ENCODE peak calls at places on chromosome 1, in five cellular contexts. One of them, this sample, is unnamed. For H3K4me1, the result is how much of the 10 kb centered on the place peaks cover.

GRCh38 chr1:208192989-208193388 is 51.2 kb downstream of the PLXNA2 start:
- DNase-seq in A549: no peak
- DNase-seq in foreskin keratinocyte: no peak
- DNase-seq in GM23338: no peak
- DNase-seq in mucosa of descending colon: no peak
- DNase-seq in this sample: no peak

GRCh38 chr1:48572632-48573258 is 100.7 kb upstream of the SPATA6 start:
- DNase-seq in A549: peak
- DNase-seq in foreskin keratinocyte: peak
- DNase-seq in GM23338: peak
- DNase-seq in mucosa of descending colon: peak
- DNase-seq in this sample: peak

GRCh38 chr1:157878059-157878458 is 36.5 kb upstream of the CD5L start:
- DNase-seq in A549: peak
- DNase-seq in mucosa of descending colon: peak
- DNase-seq in foreskin keratinocyte: peak
- DNase-seq in GM23338: peak
- DNase-seq in this sample: no peak

GRCh38 chr1:216833516-216833915 is 110.3 kb upstream of the ESRRG start:
- DNase-seq in foreskin keratinocyte: no peak
- DNase-seq in A549: no peak
- DNase-seq in mucosa of descending colon: no peak
- DNase-seq in GM23338: no peak
- DNase-seq in this sample: no peak

GRCh38 chr1:205518616-205519540 is 14.4 kb downstream of the CDK18 start:
- DNase-seq in mucosa of descending colon: no peak
- DNase-seq in foreskin keratinocyte: no peak
- DNase-seq in A549: no peak
- DNase-seq in GM23338: no peak
- DNase-seq in this sample: no peak

GRCh38 chr1:209513226-209513625 is 70.3 kb upstream of the CAMK1G start:
- DNase-seq in foreskin keratinocyte: peak
- DNase-seq in GM23338: peak
- DNase-seq in mucosa of descending colon: peak
- DNase-seq in A549: peak
- DNase-seq in this sample: no peak

GRCh38 chr1:45682942-45683341 is 3.4 kb downstream of the GPBP1L1 start:
- DNase-seq in GM23338: no peak
- DNase-seq in A549: no peak
- DNase-seq in mucosa of descending colon: no peak
- DNase-seq in foreskin keratinocyte: no peak
- DNase-seq in this sample: no peak

GRCh38 chr1:59511476-59512465 is 214.9 kb downstream of the FGGY start:
- DNase-seq in GM23338: no peak
- DNase-seq in mucosa of descending colon: no peak
- DNase-seq in A549: no peak
- DNase-seq in foreskin keratinocyte: no peak
- DNase-seq in this sample: no peak

GRCh38 chr1:48668339-48668738 is 108.4 kb downstream of the BEND5 start:
- DNase-seq in mucosa of descending colon: no peak
- DNase-seq in GM23338: no peak
- DNase-seq in foreskin keratinocyte: no peak
- DNase-seq in A549: no peak
- DNase-seq in this sample: no peak

GRCh38 chr1:169340882-169341281 is 26.7 kb downstream of the NME7 start:
- DNase-seq in foreskin keratinocyte: no peak
- DNase-seq in mucosa of descending colon: no peak
- DNase-seq in GM23338: peak
- DNase-seq in A549: no peak
- DNase-seq in this sample: no peak

GRCh38 chr1:66925944-66926343 is 1.2 kb downstream of the MIER1 start:
- DNase-seq in mucosa of descending colon: no peak
- DNase-seq in foreskin keratinocyte: no peak
- DNase-seq in GM23338: peak
- DNase-seq in A549: no peak
- DNase-seq in this sample: no peak

GRCh38 chr1:22143065-22143514 is at the start of gene WNT4:
- DNase-seq in A549: no peak
- DNase-seq in foreskin keratinocyte: no peak
- DNase-seq in GM23338: peak
- DNase-seq in mucosa of descending colon: peak
- DNase-seq in this sample: no peak

GRCh38 chr1:219773775-219774174 is 154.6 kb downstream of the SLC30A10 start:
- DNase-seq in foreskin keratinocyte: no peak
- DNase-seq in mucosa of descending colon: no peak
- DNase-seq in GM23338: no peak
- DNase-seq in A549: no peak
- DNase-seq in this sample: no peak

GRCh38 chr1:45913925-45914501 is 110.6 kb downstream of the MAST2 start:
- DNase-seq in mucosa of descending colon: peak
- DNase-seq in foreskin keratinocyte: no peak
- DNase-seq in GM23338: no peak
- DNase-seq in A549: no peak
- DNase-seq in this sample: no peak

DNA sequence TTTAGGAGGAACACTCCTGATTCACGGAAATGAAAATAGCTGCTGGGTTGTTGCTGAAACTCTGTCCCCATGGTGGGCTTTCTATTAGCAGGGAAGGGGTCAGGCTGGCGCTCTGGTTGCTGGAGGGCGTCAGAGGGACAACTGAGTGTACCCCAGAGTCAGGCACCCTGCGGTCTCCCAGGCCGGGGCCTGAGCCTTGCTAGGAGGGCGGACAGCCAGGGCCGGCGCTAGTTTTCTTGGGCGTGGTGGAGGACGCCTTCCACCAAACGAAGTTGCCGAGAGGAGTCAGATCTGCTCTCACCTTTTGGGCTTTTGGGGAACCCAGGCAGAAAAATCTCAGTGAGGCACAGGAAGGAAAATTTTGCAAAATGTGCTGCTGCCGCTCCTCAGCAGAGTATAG is 54.8 kb downstream of the NGF start:
- DNase-seq in mucosa of descending colon: no peak
- DNase-seq in foreskin keratinocyte: no peak
- DNase-seq in GM23338: no peak
- DNase-seq in A549: no peak
- DNase-seq in this sample: peak
- H3K4me1 ChIP-seq in mucosa of descending colon: under half
- H3K4me1 ChIP-seq in foreskin keratinocyte: under half
- H3K4me1 ChIP-seq in GM23338: under half
- H3K4me1 ChIP-seq in A549: under half
- H3K4me1 ChIP-seq in this sample: under half

DNA sequence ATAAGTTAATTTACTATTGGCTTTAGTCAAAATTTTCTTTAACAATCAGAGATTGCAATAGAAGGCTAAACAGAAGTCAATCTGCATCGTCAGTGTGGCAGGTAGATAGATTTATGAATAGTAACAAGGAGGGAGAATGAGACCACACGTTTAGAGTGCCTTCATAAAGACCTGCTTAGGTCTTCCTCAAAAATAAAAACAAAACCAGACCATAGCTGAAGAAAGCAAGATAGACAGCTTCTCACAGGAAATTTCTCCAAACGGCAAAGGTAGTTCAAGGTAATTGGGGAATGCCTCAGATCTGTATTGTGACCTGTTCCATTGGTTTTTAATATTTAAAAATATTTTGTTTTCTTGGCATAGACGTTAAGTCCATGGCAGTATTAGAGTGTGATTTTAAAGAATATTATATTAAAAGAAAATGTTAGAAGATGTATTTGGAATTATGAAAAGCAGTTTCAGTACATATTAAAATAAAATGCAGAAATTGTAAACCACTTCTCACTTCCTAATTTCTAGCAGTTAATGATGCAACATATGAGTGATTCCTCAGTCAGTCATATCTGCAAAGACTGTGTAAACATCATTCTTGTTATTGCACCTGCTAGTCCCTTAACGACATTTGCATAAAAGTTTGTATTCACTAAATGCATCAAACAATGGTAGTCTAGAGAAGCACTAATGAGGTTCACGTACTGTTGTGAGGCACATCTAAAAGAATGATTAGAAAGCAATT is 278.0 kb downstream of the HLX start:
- DNase-seq in mucosa of descending colon: no peak
- DNase-seq in A549: no peak
- DNase-seq in GM23338: no peak
- DNase-seq in foreskin keratinocyte: no peak
- DNase-seq in this sample: no peak
- H3K4me1 ChIP-seq in mucosa of descending colon: under half
- H3K4me1 ChIP-seq in A549: under half
- H3K4me1 ChIP-seq in GM23338: under half
- H3K4me1 ChIP-seq in foreskin keratinocyte: under half
- H3K4me1 ChIP-seq in this sample: under half

DNA sequence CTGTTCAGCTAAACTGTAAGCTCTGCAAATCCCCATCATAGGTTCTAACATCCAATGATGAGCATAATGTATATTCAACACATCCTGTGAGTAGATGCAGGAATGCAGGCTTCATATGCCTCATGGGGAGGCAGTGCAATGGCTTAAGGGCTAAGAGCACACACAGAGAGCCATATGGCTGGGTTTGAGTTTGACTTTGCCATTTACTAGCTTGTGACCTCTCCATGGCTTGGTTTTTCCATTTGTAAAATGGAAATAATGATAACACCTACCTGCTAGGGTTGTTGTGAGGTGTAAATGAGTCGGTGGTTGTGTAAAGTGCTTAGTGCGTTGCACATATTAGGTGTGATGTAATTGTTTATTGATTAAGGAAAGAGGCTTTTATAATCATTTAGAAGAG is 13.4 kb downstream of the RCSD1 start:
- DNase-seq in foreskin keratinocyte: no peak
- DNase-seq in A549: no peak
- DNase-seq in GM23338: no peak
- DNase-seq in mucosa of descending colon: no peak
- DNase-seq in this sample: no peak
- H3K4me1 ChIP-seq in foreskin keratinocyte: under half
- H3K4me1 ChIP-seq in A549: under half
- H3K4me1 ChIP-seq in GM23338: under half
- H3K4me1 ChIP-seq in mucosa of descending colon: under half
- H3K4me1 ChIP-seq in this sample: under half

GRCh38 chr1:226977973-226978344 is 37.9 kb downstream of the COQ8A start:
- DNase-seq in mucosa of descending colon: no peak
- DNase-seq in GM23338: no peak
- DNase-seq in A549: no peak
- DNase-seq in foreskin keratinocyte: no peak
- DNase-seq in this sample: no peak
- H3K4me1 ChIP-seq in mucosa of descending colon: under half
- H3K4me1 ChIP-seq in GM23338: under half
- H3K4me1 ChIP-seq in A549: under half
- H3K4me1 ChIP-seq in foreskin keratinocyte: under half
- H3K4me1 ChIP-seq in this sample: under half

GRCh38 chr1:162252209-162252608 is 124.4 kb downstream of the SPATA46 start:
- DNase-seq in A549: no peak
- DNase-seq in mucosa of descending colon: no peak
- DNase-seq in GM23338: no peak
- DNase-seq in foreskin keratinocyte: no peak
- DNase-seq in this sample: no peak
- H3K4me1 ChIP-seq in A549: under half
- H3K4me1 ChIP-seq in mucosa of descending colon: under half
- H3K4me1 ChIP-seq in GM23338: under half
- H3K4me1 ChIP-seq in foreskin keratinocyte: under half
- H3K4me1 ChIP-seq in this sample: under half

GRCh38 chr1:232244426-232244825 is 385.5 kb downstream of the SIPA1L2 start:
- DNase-seq in GM23338: no peak
- DNase-seq in A549: no peak
- DNase-seq in foreskin keratinocyte: no peak
- DNase-seq in mucosa of descending colon: no peak
- DNase-seq in this sample: no peak
- H3K4me1 ChIP-seq in GM23338: under half
- H3K4me1 ChIP-seq in A549: under half
- H3K4me1 ChIP-seq in foreskin keratinocyte: under half
- H3K4me1 ChIP-seq in mucosa of descending colon: under half
- H3K4me1 ChIP-seq in this sample: under half

DNA sequence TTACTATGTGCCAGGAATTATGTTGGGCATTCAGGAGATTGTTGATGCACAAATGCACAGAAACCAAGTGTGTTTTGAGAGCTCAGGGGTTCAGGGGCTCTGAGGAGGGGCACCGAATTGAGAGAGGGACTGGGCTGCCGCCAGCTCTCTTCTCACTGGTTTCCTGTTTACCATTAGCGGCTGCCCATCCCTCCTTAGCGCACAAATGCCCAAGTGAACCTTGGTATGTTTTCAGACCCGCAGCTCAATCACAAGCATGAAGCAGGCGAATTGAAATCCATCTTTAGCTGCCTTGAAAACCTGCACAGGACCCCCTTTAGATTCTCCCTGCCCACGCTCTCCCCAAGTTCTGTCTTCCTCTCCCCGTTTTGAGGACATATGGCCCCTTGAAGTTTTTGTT is 61.2 kb upstream of the ACOT11 start:
- DNase-seq in GM23338: no peak
- DNase-seq in foreskin keratinocyte: no peak
- DNase-seq in mucosa of descending colon: peak
- DNase-seq in A549: no peak
- DNase-seq in this sample: no peak
- H3K4me1 ChIP-seq in GM23338: under half
- H3K4me1 ChIP-seq in foreskin keratinocyte: under half
- H3K4me1 ChIP-seq in mucosa of descending colon: under half
- H3K4me1 ChIP-seq in A549: under half
- H3K4me1 ChIP-seq in this sample: under half

DNA sequence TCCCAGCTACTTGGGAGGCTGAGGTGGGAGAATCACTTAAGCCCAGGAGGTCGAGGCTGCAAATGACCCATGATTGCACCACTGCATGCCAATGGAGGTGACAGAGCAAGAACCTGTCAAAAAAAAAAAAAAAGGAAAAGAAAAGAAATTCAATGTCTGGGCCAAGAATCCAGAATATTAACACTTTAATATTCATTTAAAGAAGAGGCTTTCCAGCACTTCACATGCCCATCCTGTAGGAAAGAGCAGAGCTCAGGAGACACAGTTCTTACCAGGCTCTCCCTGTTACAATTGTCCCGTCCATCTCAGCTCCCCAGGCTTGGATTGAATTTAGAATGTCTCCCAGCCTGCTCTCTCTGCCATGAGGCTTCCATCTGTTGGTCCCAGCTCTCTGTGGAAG is 116.5 kb upstream of the CDC42BPA start:
- DNase-seq in A549: no peak
- DNase-seq in GM23338: no peak
- DNase-seq in mucosa of descending colon: no peak
- DNase-seq in foreskin keratinocyte: no peak
- DNase-seq in this sample: no peak
- H3K4me1 ChIP-seq in A549: under half
- H3K4me1 ChIP-seq in GM23338: under half
- H3K4me1 ChIP-seq in mucosa of descending colon: under half
- H3K4me1 ChIP-seq in foreskin keratinocyte: under half
- H3K4me1 ChIP-seq in this sample: under half

GRCh38 chr1:63969461-63969893 is 195.7 kb downstream of the ROR1 start:
- DNase-seq in A549: no peak
- DNase-seq in foreskin keratinocyte: peak
- DNase-seq in GM23338: no peak
- DNase-seq in mucosa of descending colon: no peak
- DNase-seq in this sample: no peak
- H3K4me1 ChIP-seq in A549: under half
- H3K4me1 ChIP-seq in foreskin keratinocyte: under half
- H3K4me1 ChIP-seq in GM23338: under half
- H3K4me1 ChIP-seq in mucosa of descending colon: under half
- H3K4me1 ChIP-seq in this sample: under half